ENCODE peak calls at places on chromosomes 6 and 20, in four cellular contexts. N is MM.1S; H is suprapubic skin; U is naive thymus-derived CD4-positive, alpha-beta T cell. A is an unnamed sample. For H3K9me3, the result is how much of the 10 kb centered on the place peaks cover.

GRCh38 chr6:45310118-45310788 is 17.9 kb upstream of the RUNX2 start:
- DNase-seq in U (peak), N (peak), H (no peak), A (peak)

GRCh38 chr6:33744895-33745546 is 1.7 kb downstream of the IP6K3 start:
- DNase-seq in U (no peak), H (no peak), N (no peak), A (no peak)

GRCh38 chr20:5526516-5526915 is 209.8 kb upstream of the PROKR2 start:
- DNase-seq in N (no peak), H (no peak), U (no peak), A (no peak)

GRCh38 chr6:34810936-34811632 is 19.2 kb downstream of the BLTP3A start:
- DNase-seq in U (no peak), H (no peak), N (peak), A (no peak)

GRCh38 chr6:17446713-17447112 is 53.3 kb downstream of the CAP2 start:
- DNase-seq in H (no peak), U (no peak), N (no peak), A (no peak)

GRCh38 chr6:5379647-5380242 is 118.4 kb downstream of the FARS2 start:
- DNase-seq in H (no peak), U (no peak), N (peak), A (no peak)

GRCh38 chr6:159174263-159174974 is 5.2 kb downstream of the FNDC1 start:
- DNase-seq in H (peak), U (peak), N (peak), A (peak)

GRCh38 chr6:131694832-131695426 is 6.3 kb downstream of the OR2A4 start:
- DNase-seq in N (peak), H (no peak), U (no peak), A (no peak)

GRCh38 chr6:145699462-145699861 is 35.9 kb downstream of the EPM2A start:
- DNase-seq in U (no peak), N (no peak), H (no peak), A (no peak)

GRCh38 chr6:72553531-72554202 is 68.2 kb upstream of the KCNQ5 start:
- DNase-seq in H (no peak), N (no peak), U (no peak), A (no peak)

GRCh38 chr6:89731924-89732568 is 87.5 kb downstream of the MDN1 start:
- DNase-seq in N (no peak), U (no peak), H (no peak), A (no peak)

GRCh38 chr6:3053231-3053508 is 15.1 kb upstream of the RIPK1 start:
- DNase-seq in N (no peak), H (no peak), U (no peak), A (no peak)

GRCh38 chr6:76843376-76843775 is 619.9 kb downstream of the HTR1B start:
- DNase-seq in N (no peak), U (no peak), H (no peak), A (no peak)

GRCh38 chr20:13029687-13030510 is 21.1 kb downstream of the SPTLC3 start:
- DNase-seq in H (peak), N (no peak), U (no peak), A (no peak)

GRCh38 chr20:48682529-48683385 is 145.0 kb downstream of the PREX1 start:
- DNase-seq in U (no peak), N (peak), H (no peak), A (no peak)

GRCh38 chr6:45487645-45488044 is 109.9 kb upstream of the SUPT3H start:
- DNase-seq in U (no peak), H (no peak), N (peak), A (no peak)

GRCh38 chr6:79461205-79461604 is 76.0 kb downstream of the LCA5 start:
- DNase-seq in N (no peak), U (no peak), H (no peak), A (no peak)

GRCh38 chr20:51312480-51312783 is 230.1 kb downstream of the NFATC2 start:
- DNase-seq in U (no peak), N (no peak), H (no peak), A (no peak)

GRCh38 chr20:40493071-40493470 is 196.0 kb downstream of the MAFB start:
- DNase-seq in H (peak), U (no peak), N (no peak), A (no peak)

GRCh38 chr6:137927777-137928218 is 60.7 kb downstream of the TNFAIP3 start:
- DNase-seq in U (peak), N (peak), H (no peak), A (peak)

GRCh38 chr6:126188271-126188909 is 151.5 kb upstream of the CENPW start:
- DNase-seq in N (no peak), H (no peak), U (no peak), A (no peak)

GRCh38 chr20:535958-536357 is 7.6 kb downstream of the CSNK2A1 start:
- DNase-seq in U (no peak), H (no peak), N (no peak), A (no peak)

GRCh38 chr6:155177369-155177961 is 86.3 kb upstream of the CLDN20 start:
- DNase-seq in N (peak), U (peak), H (no peak), A (no peak)

GRCh38 chr20:62494980-62495797 is 19.4 kb upstream of the GATA5 start:
- DNase-seq in H (no peak), U (no peak), N (no peak), A (no peak)

GRCh38 chr6:166970776-166971175 is 14.4 kb upstream of the RNASET2 start:
- DNase-seq in U (no peak), H (no peak), N (no peak), A (no peak)

GRCh38 chr20:13297105-13297899 is 76.2 kb downstream of the ISM1 start:
- DNase-seq in H (no peak), U (no peak), N (no peak), A (no peak)

GRCh38 chr6:153130515-153131036 is 506 bp downstream of the RGS17 start:
- DNase-seq in H (no peak), N (no peak), U (no peak), A (no peak)

GRCh38 chr6:15264902-15265761 is 19.3 kb downstream of the JARID2 start:
- DNase-seq in N (no peak), H (no peak), U (no peak), A (no peak)

GRCh38 chr6:100879317-100879716 is 1.8 kb downstream of the ASCC3 start:
- DNase-seq in H (no peak), U (no peak), N (no peak), A (no peak)
- H3K9me3 ChIP-seq in H (under half), U (under half), N (under half), A (under half)

GRCh38 chr6:169911264-169912263 is 160.1 kb downstream of the ERMARD start:
- DNase-seq in U (no peak), N (no peak), H (no peak), A (no peak)
- H3K9me3 ChIP-seq in U (under half), N (under half), H (under half), A (under half)

GRCh38 chr6:37971263-37971662 is 151.7 kb downstream of the ZFAND3 start:
- DNase-seq in N (no peak), H (no peak), U (no peak), A (no peak)
- H3K9me3 ChIP-seq in N (under half), H (under half), U (under half), A (under half)

GRCh38 chr6:320351-321157 is 28.3 kb downstream of the DUSP22 start:
- DNase-seq in N (no peak), H (no peak), U (no peak), A (peak)

GRCh38 chr6:317452-318144 is 25.3 kb downstream of the DUSP22 start:
- DNase-seq in U (no peak), H (no peak), N (no peak), A (no peak)

GRCh38 chr6:321158-321438 is 28.8 kb downstream of the DUSP22 start:
- DNase-seq in H (no peak), N (no peak), U (no peak), A (no peak)

GRCh38 chr6:318265-318890 is 26.1 kb downstream of the DUSP22 start:
- DNase-seq in U (no peak), H (no peak), N (no peak), A (no peak)

GRCh38 chr6:319177-320131 is 27.2 kb downstream of the DUSP22 start:
- DNase-seq in U (no peak), N (peak), H (no peak), A (no peak)
- H3K9me3 ChIP-seq in U (under half), N (under half), H (under half), A (under half)

GRCh38 chr6:27400877-27401642 is 12.5 kb downstream of the ZNF391 start:
- DNase-seq in N (no peak), H (no peak), U (no peak), A (no peak)
- H3K9me3 ChIP-seq in N (under half), H (under half), U (under half), A (under half)

GRCh38 chr20:33443512-33444239 is at the start of gene SNTA1:
- DNase-seq in H (peak), U (peak), N (peak), A (peak)
- H3K9me3 ChIP-seq in H (under half), U (under half), N (under half), A (under half)

GRCh38 chr6:27448456-27448855 is 24.4 kb downstream of the ZNF184 start:
- DNase-seq in H (no peak), U (no peak), N (no peak), A (no peak)

GRCh38 chr6:27452496-27452897 is 20.4 kb downstream of the ZNF184 start:
- DNase-seq in U (no peak), H (no peak), N (no peak), A (no peak)

DNA sequence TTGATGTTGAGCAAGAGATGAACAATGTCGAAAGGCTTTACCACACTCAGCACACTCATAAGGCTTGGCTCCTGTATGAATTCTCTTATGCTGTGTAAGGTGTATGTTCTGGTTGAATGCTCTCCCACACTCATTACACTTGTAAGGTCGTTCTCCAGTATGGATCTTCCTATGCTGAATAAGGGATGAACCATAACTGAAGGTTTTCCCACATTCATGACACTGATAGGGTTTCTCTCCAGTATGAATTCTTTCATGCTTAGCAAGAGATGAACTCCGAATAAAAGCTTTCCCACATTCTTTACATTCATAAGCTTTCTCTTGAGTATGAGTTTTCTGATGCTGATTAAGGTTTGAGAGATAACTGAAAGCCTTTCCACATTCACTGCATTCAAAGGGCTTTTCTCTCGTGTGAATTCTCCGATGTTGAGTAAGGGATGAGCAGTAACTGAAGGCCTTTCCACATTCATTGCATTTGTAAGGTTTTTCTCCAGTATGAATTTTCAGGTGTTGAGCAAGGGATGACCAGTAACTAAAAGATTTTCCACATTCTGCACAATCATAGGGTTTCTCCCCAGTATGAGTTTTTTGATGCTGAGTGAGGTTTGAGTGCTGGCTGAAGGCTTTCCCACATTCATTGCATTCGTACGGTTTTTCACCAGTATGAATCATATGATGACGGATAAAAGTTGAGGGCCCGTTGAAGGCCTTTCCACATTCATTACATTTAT is 21.1 kb downstream of the ZNF184 start:
- DNase-seq in U (no peak), H (no peak), N (no peak), A (no peak)
- H3K9me3 ChIP-seq in U (under half), H (half or more), N (under half), A (half or more)